ENCODE peak calls at places on chromosomes 2 and 18, in six cellular contexts. Z is AG10803, I is HFFc6, M is midbrain, Q is activated T-helper 1 cell treated with Interleukin-2 at 50 U/mL for 16 hours, L is GM20000. T is an unnamed sample.

GRCh38 chr2:102057502-102058292 is 65.9 kb downstream of the IL1R2 start:
- DNase-seq in Z (no peak), I (no peak), M (no peak), Q (no peak), L (no peak), T (no peak)

GRCh38 chr2:134410006-134410405 is 156.1 kb downstream of the MGAT5 start:
- DNase-seq in Z (no peak), I (no peak), M (no peak), Q (no peak), L (no peak), T (no peak)

GRCh38 chr2:205025580-205026240 is 480.4 kb downstream of the PARD3B start:
- DNase-seq in Z (no peak), I (no peak), M (no peak), Q (no peak), L (no peak), T (no peak)

GRCh38 chr2:225806105-225806504 is 406.6 kb downstream of the NYAP2 start:
- DNase-seq in Z (no peak), I (no peak), M (no peak), Q (no peak), L (no peak), T (no peak)

GRCh38 chr2:185970148-185970852 is 231.7 kb downstream of the FSIP2 start:
- DNase-seq in Z (no peak), I (no peak), M (no peak), Q (no peak), L (no peak), T (no peak)

GRCh38 chr2:24984912-24985311 is 13.2 kb upstream of the DNAJC27 start:
- DNase-seq in Z (peak; percentile 26), I (no peak), M (peak; percentile 44), Q (no peak), L (no peak), T (peak; percentile 53)

GRCh38 chr2:161708350-161708974 is 84.2 kb downstream of the SLC4A10 start:
- DNase-seq in Z (no peak), I (no peak), M (no peak), Q (no peak), L (no peak), T (peak; percentile 43)

GRCh38 chr18:22422909-22423548 is 5.3 kb upstream of the CTAGE1 start:
- DNase-seq in Z (peak; percentile 81), I (no peak), M (no peak), Q (no peak), L (no peak), T (no peak)

GRCh38 chr2:143231257-143231650 is 102.0 kb downstream of the ARHGAP15 start:
- DNase-seq in Z (no peak), I (no peak), M (no peak), Q (no peak), L (no peak), T (no peak)

GRCh38 chr2:28004086-28004485 is 113.6 kb downstream of the BABAM2 start:
- DNase-seq in Z (peak; percentile 77), I (peak; percentile 68), M (no peak), Q (no peak), L (no peak), T (no peak)

GRCh38 chr2:168145598-168145997 is 101.8 kb downstream of the STK39 start:
- DNase-seq in Z (no peak), I (no peak), M (no peak), Q (no peak), L (no peak), T (peak; percentile 71)

GRCh38 chr18:7221424-7222155 is 9.3 kb upstream of the LRRC30 start:
- DNase-seq in Z (peak; percentile 69), I (peak; percentile 64), M (no peak), Q (no peak), L (peak; percentile 28), T (peak; percentile 5)

GRCh38 chr2:201769664-201770373 is 10.9 kb downstream of the ALS2 start:
- DNase-seq in Z (peak; percentile 39), I (no peak), M (no peak), Q (no peak), L (no peak), T (peak; percentile 96)

GRCh38 chr2:174052639-174052976 is 87.4 kb upstream of the SP3 start:
- DNase-seq in Z (no peak), I (no peak), M (no peak), Q (no peak), L (no peak), T (no peak)